ENCODE peak calls at places on chromosomes 11 and 22, in eight cellular contexts. Y, I, H, G, T, C, J and W are unnamed samples.

GRCh38 chr11:20131744-20132666 is 28.3 kb downstream of the DBX1 start:
- DNase-seq in Y (peak; percentile 74), I (peak; percentile 65), H (no peak), G (peak; percentile 66), T (no peak), C (no peak), J (peak; percentile 77), W (peak; percentile 53)

GRCh38 chr11:60719406-60719805 is 5.1 kb upstream of the MS4A18 start:
- DNase-seq in Y (no peak), I (no peak), H (no peak), G (no peak), T (no peak), C (no peak), J (no peak), W (no peak)

GRCh38 chr22:49626361-49627216 is 201.1 kb downstream of the BRD1 start:
- DNase-seq in Y (no peak), I (no peak), H (no peak), G (no peak), T (no peak), C (no peak), J (no peak), W (no peak)

GRCh38 chr22:36510384-36510783 is 3.5 kb upstream of the FOXRED2 start:
- DNase-seq in Y (no peak), I (no peak), H (no peak), G (peak; percentile 20), T (peak; percentile 52), C (no peak), J (no peak), W (no peak)

GRCh38 chr11:120589376-120589775 is 77.8 kb downstream of the GRIK4 start:
- DNase-seq in Y (no peak), I (no peak), H (no peak), G (no peak), T (no peak), C (no peak), J (peak; percentile 7), W (no peak)

GRCh38 chr22:47304854-47305253 is 542.4 kb downstream of the TBC1D22A start:
- DNase-seq in Y (no peak), I (no peak), H (no peak), G (no peak), T (no peak), C (peak; percentile 3), J (no peak), W (no peak)

GRCh38 chr11:46277313-46277622 is 194 bp upstream of the CREB3L1 start:
- DNase-seq in Y (no peak), I (peak; percentile 88), H (no peak), G (peak; percentile 72), T (no peak), C (no peak), J (no peak), W (peak; percentile 66)

GRCh38 chr11:130849215-130849568 is 67.1 kb downstream of the SNX19 start:
- DNase-seq in Y (no peak), I (no peak), H (no peak), G (peak; percentile 75), T (no peak), C (no peak), J (no peak), W (no peak)

GRCh38 chr11:102552447-102553200 is 22.1 kb upstream of the MMP7 start:
- DNase-seq in Y (no peak), I (peak; percentile 21), H (peak; percentile 78), G (no peak), T (peak; percentile 99), C (no peak), J (no peak), W (no peak)

GRCh38 chr22:49701380-49702067 is 126.1 kb downstream of the BRD1 start:
- DNase-seq in Y (no peak), I (no peak), H (no peak), G (no peak), T (no peak), C (no peak), J (no peak), W (no peak)

GRCh38 chr11:90476442-90477007 is 253.7 kb upstream of the CHORDC1 start:
- DNase-seq in Y (no peak), I (peak; percentile 44), H (no peak), G (peak; percentile 42), T (peak; percentile 57), C (no peak), J (no peak), W (peak; percentile 43)

GRCh38 chr11:87454246-87454645 is 416.5 kb downstream of the TMEM135 start:
- DNase-seq in Y (no peak), I (peak; percentile 29), H (no peak), G (no peak), T (no peak), C (no peak), J (no peak), W (peak; percentile 40)

GRCh38 chr11:13883042-13883441 is 79.5 kb upstream of the SPON1 start:
- DNase-seq in Y (no peak), I (no peak), H (no peak), G (no peak), T (no peak), C (no peak), J (no peak), W (no peak)

GRCh38 chr22:17773606-17774205 is 563 bp downstream of the BID start:
- DNase-seq in Y (peak; percentile 82), I (peak; percentile 52), H (peak; percentile 65), G (no peak), T (peak; percentile 48), C (no peak), J (no peak), W (no peak)

GRCh38 chr11:108703916-108704315 is 39.0 kb downstream of the DDX10 start:
- DNase-seq in Y (no peak), I (no peak), H (no peak), G (no peak), T (no peak), C (no peak), J (no peak), W (no peak)

GRCh38 chr22:44399196-44399837 is 86.6 kb upstream of the SHISAL1 start:
- DNase-seq in Y (no peak), I (peak; percentile 9), H (no peak), G (no peak), T (no peak), C (peak; percentile 39), J (no peak), W (no peak)

GRCh38 chr11:93614111-93614784 is 47.2 kb upstream of the CEP295 start:
- DNase-seq in Y (no peak), I (no peak), H (no peak), G (no peak), T (no peak), C (no peak), J (no peak), W (no peak)

GRCh38 chr11:118338637-118339061 is 3.9 kb downstream of the CD3D start:
- DNase-seq in Y (no peak), I (peak; percentile 22), H (peak; percentile 77), G (no peak), T (no peak), C (no peak), J (no peak), W (no peak)

GRCh38 chr22:42883121-42883520 is 26.0 kb upstream of the ARFGAP3 start:
- DNase-seq in Y (peak; percentile 8), I (no peak), H (no peak), G (no peak), T (no peak), C (no peak), J (no peak), W (no peak)

GRCh38 chr11:124902616-124903015 is 5.0 kb upstream of the ROBO4 start:
- DNase-seq in Y (no peak), I (no peak), H (no peak), G (peak; percentile 31), T (no peak), C (no peak), J (no peak), W (no peak)

GRCh38 chr11:47328449-47329390 is 23.8 kb downstream of the MYBPC3 start:
- DNase-seq in Y (peak; percentile 32), I (no peak), H (peak; percentile 23), G (no peak), T (no peak), C (peak; percentile 50), J (no peak), W (no peak)

DNA sequence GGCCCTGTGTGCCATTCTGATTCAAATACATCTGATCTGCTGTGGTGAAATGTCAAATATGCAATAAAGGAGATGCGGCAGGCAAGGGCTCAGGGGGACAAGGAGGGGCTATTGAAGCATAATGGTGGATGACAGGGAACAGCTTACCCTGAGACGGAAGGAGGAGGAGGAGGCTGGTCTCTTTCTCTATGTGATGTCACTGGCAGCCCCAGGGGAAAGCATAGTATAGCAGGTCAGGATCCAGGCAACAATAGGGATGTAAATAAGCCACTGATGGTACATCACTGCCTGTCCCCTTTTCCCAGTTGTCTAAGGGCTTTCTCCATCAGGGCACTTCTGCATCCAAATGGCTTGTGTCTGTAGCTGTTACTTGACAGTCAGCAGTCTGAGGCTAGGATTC is 351.0 kb upstream of the SYN3 start:
- DNase-seq in Y (no peak), I (no peak), H (no peak), G (no peak), T (no peak), C (no peak), J (no peak), W (no peak)
- H3K4me3 ChIP-seq in Y (no peak overlapping the region), I (no peak overlapping the region), H (no peak overlapping the region), G (no peak overlapping the region), T (no peak overlapping the region), C (no peak overlapping the region), J (no peak overlapping the region), W (no peak overlapping the region)

GRCh38 chr11:12675951-12676711 is 1.9 kb downstream of the TEAD1 start:
- DNase-seq in Y (no peak), I (no peak), H (no peak), G (peak; percentile 72), T (no peak), C (no peak), J (no peak), W (no peak)
- H3K27me3 ChIP-seq in Y (no peaks in the 10 kb centered on the region), I (no peaks in the 10 kb centered on the region), H (no peaks in the 10 kb centered on the region), G (no peaks in the 10 kb centered on the region), T (no peaks in the 10 kb centered on the region), C (no peaks in the 10 kb centered on the region), J (no peaks in the 10 kb centered on the region), W (no peaks in the 10 kb centered on the region)

GRCh38 chr11:32430586-32431357 is 4.6 kb downstream of the WT1 start:
- DNase-seq in Y (no peak), I (no peak), H (no peak), G (no peak), T (no peak), C (no peak), J (peak; percentile 82), W (no peak)
- TF ChIP-seq CTCF in Y (no peak), I (peak; percentile 6), H (no peak), G (peak; percentile 18), T (no peak), C (no peak), J (peak; percentile 25), W (peak; percentile 36)

DNA sequence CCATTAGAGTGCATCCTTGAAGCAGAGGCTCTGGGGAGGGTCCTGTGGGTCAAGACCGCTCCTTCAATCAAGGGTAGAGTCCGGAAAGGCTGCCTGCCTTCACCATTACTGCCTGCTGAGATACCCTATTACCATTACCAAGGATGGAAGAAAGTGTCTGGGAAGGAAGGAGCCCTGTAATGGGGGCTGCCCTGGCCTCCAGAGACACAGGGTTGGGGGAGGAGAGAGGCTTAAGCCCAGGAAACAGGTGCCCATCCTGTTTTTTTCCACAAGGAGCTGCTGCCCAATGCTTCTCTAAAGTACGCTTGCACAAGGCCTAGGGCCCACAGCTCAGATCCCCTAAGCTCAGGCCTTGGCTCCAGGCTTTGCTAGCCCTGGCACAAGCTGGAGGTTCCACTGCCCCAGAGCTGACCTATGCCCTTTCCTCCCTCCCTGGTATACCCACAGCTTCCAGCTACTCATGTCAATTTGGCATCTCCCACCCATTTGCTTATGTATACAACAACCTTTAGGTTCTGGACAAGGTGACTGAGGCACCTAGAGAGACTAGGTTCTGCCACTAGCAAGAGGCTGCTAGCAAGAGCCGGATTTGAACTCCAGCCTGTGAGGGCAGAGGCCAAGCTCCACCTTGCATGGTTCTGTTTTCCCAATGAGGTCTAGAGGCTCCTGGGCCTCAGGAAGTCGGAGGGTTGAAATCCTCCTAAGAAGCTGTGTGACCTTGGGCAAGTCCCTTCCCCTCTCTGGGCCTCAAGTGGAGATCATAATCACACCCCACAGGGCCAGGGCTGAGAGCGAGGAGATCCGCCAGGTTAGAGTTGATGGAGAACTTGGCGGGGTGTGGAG is 1.5 kb upstream of the PLCB3 start:
- DNase-seq in Y (no peak), I (no peak), H (no peak), G (no peak), T (no peak), C (no peak), J (no peak), W (no peak)
- H3K4me3 ChIP-seq in Y (no peak overlapping the region), I (no peak overlapping the region), H (no peak overlapping the region), G (no peak overlapping the region), T (no peak overlapping the region), C (no peak overlapping the region), J (no peak overlapping the region), W (no peak overlapping the region)